ENCODE peak calls at places on chromosome 7, in six cellular contexts. D, I, X, J, S and K are unnamed samples.

GRCh38 chr7:70458195-70458695 is 673.7 kb upstream of the GALNT17 start:
- DNase-seq in D (no peak), I (no peak), X (no peak), J (no peak), S (no peak), K (no peak)

GRCh38 chr7:151509670-151510333 is 9.9 kb downstream of the RHEB start:
- DNase-seq in D (no peak), I (no peak), X (no peak), J (no peak), S (no peak), K (no peak)

GRCh38 chr7:130356121-130356759 is 11.6 kb downstream of the CPA5 start:
- DNase-seq in D (no peak), I (no peak), X (no peak), J (peak; percentile 66), S (peak; percentile 91), K (peak; percentile 57)

GRCh38 chr7:2431260-2431867 is 28.0 kb downstream of the CHST12 start:
- DNase-seq in D (no peak), I (no peak), X (no peak), J (no peak), S (no peak), K (peak; percentile 45)

GRCh38 chr7:26399309-26399610 is 107.6 kb downstream of the SNX10 start:
- DNase-seq in D (no peak), I (peak; percentile 31), X (no peak), J (peak; percentile 52), S (no peak), K (no peak)

GRCh38 chr7:128827248-128827958 is 2.8 kb upstream of the FLNC start:
- DNase-seq in D (no peak), I (no peak), X (peak; percentile 39), J (peak; percentile 77), S (peak; percentile 85), K (no peak)

GRCh38 chr7:151871189-151871735 is 5.7 kb downstream of the PRKAG2 start:
- DNase-seq in D (no peak), I (no peak), X (peak; percentile 75), J (no peak), S (no peak), K (no peak)

GRCh38 chr7:42945821-42946615 is 13.8 kb downstream of the MRPL32 start:
- DNase-seq in D (no peak), I (no peak), X (no peak), J (no peak), S (peak; percentile 41), K (no peak)

GRCh38 chr7:111108526-111108925 is 17.6 kb downstream of the LRRN3 start:
- DNase-seq in D (no peak), I (no peak), X (no peak), J (no peak), S (peak; percentile 11), K (peak; percentile 4)

GRCh38 chr7:8037151-8037550 is 68.6 kb downstream of the GLCCI1 start:
- DNase-seq in D (no peak), I (no peak), X (no peak), J (no peak), S (no peak), K (no peak)

GRCh38 chr7:27149817-27150567 is 2.4 kb downstream of the HOXA3 start:
- DNase-seq in D (peak; percentile 62), I (peak; percentile 11), X (no peak), J (no peak), S (no peak), K (no peak)